ENCODE peak calls at places on chromosomes 7 and 10, in seven cellular contexts. K is iPS-NIHi11, A is kidney tubule cell, E is cardiac muscle cell, I is dorsolateral prefrontal cortex, G is stomach, O is uterus. U is an unnamed sample.

GRCh38 chr7:36726806-36727503 is 2.7 kb upstream of the AOAH start:
- DNase-seq in K (no peak), A (peak), E (no peak), I (no peak), G (no peak), O (no peak), U (no peak)

GRCh38 chr10:118041316-118041715 is 5.4 kb downstream of the RAB11FIP2 start:
- DNase-seq in K (no peak), A (peak), E (no peak), I (no peak), G (no peak), O (no peak), U (no peak)

GRCh38 chr7:45973725-45974532 is 52.9 kb upstream of the IGFBP3 start:
- DNase-seq in K (no peak), A (peak), E (peak), I (peak), G (no peak), O (no peak), U (no peak)

GRCh38 chr10:107649249-107649648 is 484.7 kb upstream of the SORCS1 start:
- DNase-seq in K (no peak), A (no peak), E (no peak), I (no peak), G (no peak), O (no peak), U (no peak)

GRCh38 chr7:106313966-106314365 is 29.2 kb upstream of the NAMPT start:
- DNase-seq in K (no peak), A (no peak), E (no peak), I (no peak), G (no peak), O (no peak), U (no peak)

GRCh38 chr7:46534593-46535271 is 613.7 kb upstream of the IGFBP3 start:
- DNase-seq in K (peak), A (peak), E (peak), I (no peak), G (no peak), O (no peak), U (no peak)

GRCh38 chr7:91243591-91244368 is 20.5 kb upstream of the FZD1 start:
- DNase-seq in K (no peak), A (peak), E (no peak), I (no peak), G (no peak), O (no peak), U (no peak)

GRCh38 chr7:64775289-64775688 is 18.9 kb upstream of the ZNF138 start:
- DNase-seq in K (no peak), A (no peak), E (no peak), I (no peak), G (no peak), O (no peak), U (no peak)

GRCh38 chr7:120743128-120743527 is 114.8 kb downstream of the TSPAN12 start:
- DNase-seq in K (no peak), A (peak), E (no peak), I (no peak), G (no peak), O (no peak), U (no peak)

GRCh38 chr7:72444023-72444776 is 32.1 kb upstream of the CALN1 start:
- DNase-seq in K (no peak), A (no peak), E (no peak), I (no peak), G (no peak), O (no peak), U (no peak)

GRCh38 chr10:20582041-20582440 is 315.1 kb downstream of the NEBL start:
- DNase-seq in K (no peak), A (no peak), E (no peak), I (no peak), G (no peak), O (no peak), U (no peak)

GRCh38 chr7:114663502-114663901 is 248.9 kb downstream of the FOXP2 start:
- DNase-seq in K (no peak), A (peak), E (peak), I (no peak), G (no peak), O (no peak), U (no peak)

GRCh38 chr7:105244594-105244993 is 144.1 kb downstream of the SRPK2 start:
- DNase-seq in K (no peak), A (no peak), E (no peak), I (no peak), G (no peak), O (no peak), U (no peak)

GRCh38 chr7:103432713-103433112 is 13.3 kb downstream of the SLC26A5 start:
- DNase-seq in K (no peak), A (no peak), E (no peak), I (no peak), G (no peak), O (no peak), U (no peak)

GRCh38 chr7:37352974-37353948 is 95.4 kb downstream of the ELMO1 start:
- DNase-seq in K (peak), A (no peak), E (no peak), I (no peak), G (no peak), O (no peak), U (peak)

GRCh38 chr7:36438211-36438610 is 48.5 kb downstream of the ANLN start:
- DNase-seq in K (no peak), A (no peak), E (no peak), I (no peak), G (no peak), O (no peak), U (no peak)

U was measured in activated T-cell treated with anti-CD3 and anti-CD28 coated beads, Interleukin-2, amount 50 U/mL, for 4 hours.